ENCODE peak calls at places on chromosome 10, in ten cellular contexts. L, V, B, F, O, Q, A, M, D and G are unnamed samples.

GRCh38 chr10:97747573-97747972 is 10.6 kb downstream of the ZFYVE27 start:
- DNase-seq in L (no peak), V (no peak), B (no peak), F (no peak), O (no peak), Q (no peak), A (no peak), M (no peak), D (no peak), G (no peak)

GRCh38 chr10:22712959-22713852 is 1.2 kb downstream of the PIP4K2A start:
- DNase-seq in L (peak; percentile 22), V (peak; percentile 50), B (no peak), F (peak; percentile 50), O (peak; percentile 54), Q (peak; percentile 55), A (no peak), M (no peak), D (peak; percentile 42), G (peak; percentile 27)

GRCh38 chr10:625335-625699 is 64.2 kb downstream of the DIP2C start:
- DNase-seq in L (no peak), V (no peak), B (no peak), F (peak; percentile 50), O (no peak), Q (no peak), A (no peak), M (no peak), D (peak; percentile 87), G (no peak)

GRCh38 chr10:79025113-79025832 is 43.5 kb upstream of the ZMIZ1 start:
- DNase-seq in L (no peak), V (no peak), B (no peak), F (peak; percentile 30), O (no peak), Q (no peak), A (peak; percentile 65), M (no peak), D (no peak), G (no peak)

GRCh38 chr10:76311752-76312699 is 880.6 kb downstream of the LRMDA start:
- DNase-seq in L (no peak), V (peak; percentile 9), B (peak; percentile 8), F (peak; percentile 42), O (peak; percentile 30), Q (no peak), A (no peak), M (no peak), D (no peak), G (peak; percentile 52)

GRCh38 chr10:44935961-44936285 is 23.7 kb upstream of the RASSF4 start:
- DNase-seq in L (no peak), V (no peak), B (no peak), F (no peak), O (no peak), Q (no peak), A (no peak), M (peak; percentile 6), D (no peak), G (no peak)

GRCh38 chr10:8049874-8050560 is 4.5 kb upstream of the GATA3 start:
- DNase-seq in L (no peak), V (no peak), B (no peak), F (peak; percentile 42), O (no peak), Q (no peak), A (no peak), M (no peak), D (no peak), G (no peak)

GRCh38 chr10:23088609-23089008 is 6.8 kb upstream of the MSRB2 start:
- DNase-seq in L (no peak), V (no peak), B (no peak), F (no peak), O (no peak), Q (no peak), A (no peak), M (no peak), D (no peak), G (no peak)

GRCh38 chr10:125123363-125124113 is 36.8 kb downstream of the CTBP2 start:
- DNase-seq in L (peak; percentile 95), V (no peak), B (peak; percentile 96), F (no peak), O (peak; percentile 84), Q (peak; percentile 74), A (peak; percentile 92), M (no peak), D (peak; percentile 71), G (peak; percentile 99)

GRCh38 chr10:118300266-118300665 is 41.9 kb downstream of the FAM204A start:
- DNase-seq in L (no peak), V (no peak), B (no peak), F (no peak), O (no peak), Q (no peak), A (no peak), M (no peak), D (no peak), G (peak; percentile 68)

GRCh38 chr10:116170815-116171250 is 102.2 kb downstream of the GFRA1 start:
- DNase-seq in L (peak; percentile 24), V (no peak), B (no peak), F (no peak), O (no peak), Q (peak; percentile 35), A (no peak), M (no peak), D (no peak), G (no peak)

GRCh38 chr10:2111936-2112335 is 374.6 kb upstream of the ADARB2 start:
- DNase-seq in L (peak; percentile 64), V (no peak), B (no peak), F (no peak), O (peak; percentile 100), Q (peak; percentile 86), A (no peak), M (no peak), D (no peak), G (peak; percentile 91)

GRCh38 chr10:74585231-74586087 is 240.9 kb upstream of the KAT6B start:
- DNase-seq in L (peak; percentile 33), V (peak; percentile 31), B (no peak), F (peak; percentile 7), O (peak; percentile 49), Q (peak; percentile 42), A (no peak), M (no peak), D (no peak), G (no peak)

GRCh38 chr10:3749597-3750351 is 35.2 kb downstream of the KLF6 start:
- DNase-seq in L (peak; percentile 55), V (peak; percentile 40), B (no peak), F (peak; percentile 31), O (no peak), Q (no peak), A (no peak), M (no peak), D (peak; percentile 20), G (peak; percentile 20)

GRCh38 chr10:29140151-29140550 is 148.7 kb upstream of the LYZL1 start:
- DNase-seq in L (no peak), V (no peak), B (no peak), F (no peak), O (no peak), Q (no peak), A (no peak), M (no peak), D (peak; percentile 21), G (no peak)

GRCh38 chr10:121843379-121843778 is 84.5 kb downstream of the ATE1 start:
- DNase-seq in L (no peak), V (no peak), B (no peak), F (no peak), O (no peak), Q (no peak), A (no peak), M (no peak), D (no peak), G (no peak)

GRCh38 chr10:109894516-109894915 is 28.8 kb downstream of the XPNPEP1 start:
- DNase-seq in L (peak; percentile 83), V (no peak), B (no peak), F (no peak), O (no peak), Q (peak; percentile 81), A (peak; percentile 82), M (no peak), D (peak; percentile 58), G (peak; percentile 74)

GRCh38 chr10:117609095-117609821 is 66.7 kb downstream of the EMX2 start:
- DNase-seq in L (peak; percentile 53), V (no peak), B (no peak), F (no peak), O (no peak), Q (peak; percentile 91), A (no peak), M (no peak), D (peak; percentile 4), G (peak; percentile 80)

GRCh38 chr10:35789996-35790395 is 147.9 kb upstream of the FZD8 start:
- DNase-seq in L (no peak), V (no peak), B (no peak), F (no peak), O (peak; percentile 57), Q (no peak), A (no peak), M (no peak), D (no peak), G (peak; percentile 76)

GRCh38 chr10:30963994-30964930 is 67.4 kb downstream of the ZNF438 start:
- DNase-seq in L (no peak), V (no peak), B (no peak), F (no peak), O (no peak), Q (no peak), A (no peak), M (no peak), D (no peak), G (no peak)

GRCh38 chr10:99754670-99755069 is 22.6 kb downstream of the CUTC start:
- DNase-seq in L (no peak), V (no peak), B (no peak), F (no peak), O (no peak), Q (no peak), A (no peak), M (no peak), D (no peak), G (no peak)

GRCh38 chr10:44864637-44865288 is 46.4 kb upstream of the TMEM72 start:
- DNase-seq in L (peak; percentile 82), V (peak; percentile 91), B (peak; percentile 60), F (peak; percentile 99), O (peak; percentile 82), Q (peak; percentile 95), A (peak; percentile 92), M (peak; percentile 98), D (peak; percentile 92), G (peak; percentile 76)

GRCh38 chr10:114755537-114755936 is 66.0 kb upstream of the FHIP2A start:
- DNase-seq in L (no peak), V (no peak), B (no peak), F (no peak), O (no peak), Q (no peak), A (no peak), M (no peak), D (no peak), G (no peak)

GRCh38 chr10:20891338-20891714 is 5.8 kb downstream of the NEBL start:
- DNase-seq in L (peak; percentile 56), V (no peak), B (no peak), F (no peak), O (peak; percentile 19), Q (peak; percentile 87), A (no peak), M (no peak), D (no peak), G (no peak)

GRCh38 chr10:124648738-124649137 is 95.4 kb downstream of the FAM53B start:
- DNase-seq in L (peak; percentile 85), V (no peak), B (no peak), F (no peak), O (no peak), Q (peak; percentile 68), A (no peak), M (no peak), D (peak; percentile 72), G (peak; percentile 87)

GRCh38 chr10:86370006-86370585 is 3.5 kb upstream of the GRID1 start:
- DNase-seq in L (no peak), V (no peak), B (no peak), F (no peak), O (no peak), Q (no peak), A (peak; percentile 65), M (no peak), D (no peak), G (no peak)

GRCh38 chr10:132163278-132163765 is 23.4 kb upstream of the DPYSL4 start:
- DNase-seq in L (no peak), V (peak; percentile 62), B (peak; percentile 79), F (peak; percentile 72), O (peak; percentile 66), Q (no peak), A (no peak), M (no peak), D (no peak), G (peak; percentile 75)

GRCh38 chr10:104242545-104242944 is 10.4 kb upstream of the CFAP43 start:
- DNase-seq in L (no peak), V (no peak), B (no peak), F (no peak), O (no peak), Q (no peak), A (no peak), M (no peak), D (peak; percentile 60), G (no peak)